ENCODE peak calls at places on chromosomes 12 and 14, in seven cellular contexts. G is KBM-7; Y is T-helper 1 cell; S is cerebellum; N is astrocyte of the hippocampus; J is effector memory CD4-positive, alpha-beta T cell; Z is OCI-LY7. V is an unnamed sample.

GRCh38 chr12:128570191-128571065 is 253.3 kb downstream of the SLC15A4 start:
- DNase-seq in J (no peak), Z (no peak), G (no peak), N (no peak), Y (no peak), S (no peak), V (no peak)

GRCh38 chr12:117394491-117394890 is 33.1 kb upstream of the NOS1 start:
- DNase-seq in G (no peak), S (no peak), N (no peak), J (no peak), Y (no peak), Z (no peak), V (no peak)

GRCh38 chr12:22038734-22039133 is 7.3 kb upstream of the CMAS start:
- DNase-seq in G (no peak), N (no peak), J (no peak), S (no peak), Z (no peak), Y (no peak), V (no peak)

GRCh38 chr12:69071091-69071370 is 138.1 kb upstream of the CPM start:
- DNase-seq in Z (no peak), G (no peak), N (no peak), S (no peak), Y (no peak), J (no peak), V (no peak)

GRCh38 chr14:66039495-66039894 is 446.7 kb upstream of the CCDC196 start:
- DNase-seq in N (no peak), S (no peak), Y (no peak), J (no peak), G (no peak), Z (no peak), V (no peak)

GRCh38 chr14:71550367-71550766 is 381.9 kb upstream of the RGS6 start:
- DNase-seq in S (no peak), N (no peak), Z (no peak), Y (no peak), G (no peak), J (no peak), V (no peak)

GRCh38 chr12:90858261-90858660 is 96.7 kb downstream of the CCER1 start:
- DNase-seq in N (peak; percentile 63), J (no peak), Z (no peak), Y (no peak), G (no peak), S (no peak), V (no peak)

GRCh38 chr14:67359319-67359774 is 257 bp downstream of the ATP6V1D start:
- DNase-seq in Y (no peak), J (no peak), G (no peak), N (peak; percentile 75), S (no peak), Z (no peak), V (no peak)

GRCh38 chr14:68741839-68742470 is 50.9 kb downstream of the ZFP36L1 start:
- DNase-seq in J (no peak), Z (peak; percentile 87), S (no peak), G (peak; percentile 95), Y (no peak), N (no peak), V (no peak)

GRCh38 chr14:59004012-59004411 is 184.5 kb upstream of the DAAM1 start:
- DNase-seq in S (no peak), N (no peak), Z (no peak), J (no peak), G (no peak), Y (no peak), V (no peak)

GRCh38 chr12:70365648-70366518 is at the start of gene KCNMB4:
- DNase-seq in N (peak; percentile 83), J (peak; percentile 50), G (peak; percentile 43), S (peak; percentile 77), Y (peak; percentile 60), Z (peak; percentile 82), V (peak; percentile 59)

GRCh38 chr14:85564841-85565527 is 35.0 kb downstream of the FLRT2 start:
- DNase-seq in S (no peak), J (no peak), G (no peak), N (no peak), Z (no peak), Y (no peak), V (no peak)